ENCODE peak calls at places on chromosomes 6 and 20, in five cellular contexts. V, N, I, S and K are unnamed samples.

GRCh38 chr6:21987501-21987957 is 309.3 kb downstream of the PRL start:
- DNase-seq in V (peak; percentile 29), I (peak; percentile 61), S (peak; percentile 81), N (peak; percentile 78), K (no peak)

GRCh38 chr6:110517601-110518280 is 41.3 kb upstream of the SLC22A16 start:
- DNase-seq in I (no peak), N (no peak), S (no peak), V (no peak), K (no peak)

GRCh38 chr6:15502451-15503345 is 160.1 kb downstream of the DTNBP1 start:
- DNase-seq in I (no peak), N (no peak), S (no peak), V (no peak), K (no peak)

GRCh38 chr20:36305602-36306556 is at the start of gene DLGAP4:
- DNase-seq in V (no peak), I (no peak), S (no peak), N (no peak), K (no peak)

GRCh38 chr6:104639671-104640070 is 220.0 kb downstream of the HACE1 start:
- DNase-seq in N (peak; percentile 30), V (no peak), S (no peak), I (no peak), K (no peak)

GRCh38 chr20:23446505-23446904 is 6.2 kb downstream of the CST11 start:
- DNase-seq in V (no peak), I (no peak), N (no peak), S (no peak), K (no peak)

GRCh38 chr6:55209059-55209458 is 34.7 kb downstream of the HCRTR2 start:
- DNase-seq in V (no peak), S (no peak), I (no peak), N (peak; percentile 5), K (no peak)

GRCh38 chr20:35618372-35619131 is 2.9 kb downstream of the SPAG4 start:
- DNase-seq in N (peak; percentile 42), I (no peak), S (no peak), V (no peak), K (peak; percentile 27)

GRCh38 chr20:62236997-62237771 is 1.1 kb upstream of the OSBPL2 start:
- DNase-seq in V (no peak), S (no peak), N (no peak), I (no peak), K (no peak)

GRCh38 chr6:134240664-134241431 is 77.1 kb downstream of the SGK1 start:
- DNase-seq in S (no peak), N (peak; percentile 75), V (no peak), I (peak; percentile 31), K (peak; percentile 37)

GRCh38 chr20:45826381-45827019 is 612 bp downstream of the TNNC2 start:
- DNase-seq in N (no peak), I (no peak), V (no peak), S (no peak), K (no peak)

GRCh38 chr20:878511-879307 is 37.4 kb downstream of the ANGPT4 start:
- DNase-seq in N (no peak), S (no peak), V (peak; percentile 45), I (no peak), K (no peak)

GRCh38 chr6:163189609-163190008 is 224.9 kb upstream of the QKI start:
- DNase-seq in N (no peak), I (no peak), V (no peak), S (no peak), K (no peak)

GRCh38 chr6:2546941-2547716 is 203.6 kb downstream of the MYLK4 start:
- DNase-seq in N (no peak), I (no peak), S (no peak), V (no peak), K (no peak)

GRCh38 chr6:111173946-111174345 is 86.6 kb downstream of the SLC16A10 start:
- DNase-seq in S (no peak), I (no peak), N (no peak), V (no peak), K (no peak)

GRCh38 chr6:75128881-75129570 is 76.8 kb downstream of the COL12A1 start:
- DNase-seq in V (no peak), S (peak; percentile 67), N (no peak), I (no peak), K (no peak)

GRCh38 chr6:106894978-106895702 is 79.4 kb downstream of the CD24 start:
- DNase-seq in N (peak; percentile 78), V (no peak), S (no peak), I (no peak), K (no peak)

GRCh38 chr20:18722381-18722780 is 91.2 kb upstream of the SCP2D1 start:
- DNase-seq in V (no peak), I (no peak), N (peak; percentile 43), S (no peak), K (no peak)

GRCh38 chr6:55198708-55199107 is 24.4 kb downstream of the HCRTR2 start:
- DNase-seq in V (no peak), S (no peak), I (no peak), N (no peak), K (no peak)

GRCh38 chr20:6765469-6766058 is 1.9 kb upstream of the BMP2 start:
- DNase-seq in S (peak; percentile 27), N (peak; percentile 59), V (no peak), I (no peak), K (no peak)

GRCh38 chr6:83381949-83382348 is 48.9 kb downstream of the ME1 start:
- DNase-seq in V (no peak), N (no peak), I (no peak), S (no peak), K (no peak)

GRCh38 chr20:63058696-63059335 is 52.1 kb upstream of the BHLHE23 start:
- DNase-seq in S (no peak), V (peak; percentile 6), N (no peak), I (no peak), K (no peak)

GRCh38 chr6:52022675-52023074 is 64.7 kb downstream of the PKHD1 start:
- DNase-seq in V (no peak), I (no peak), N (no peak), S (no peak), K (no peak)

GRCh38 chr6:1715336-1715735 is 105.6 kb downstream of the FOXC1 start:
- DNase-seq in N (no peak), I (no peak), V (no peak), S (no peak), K (no peak)

GRCh38 chr20:49979030-49979832 is 3.5 kb upstream of the SNAI1 start:
- DNase-seq in V (no peak), S (no peak), I (no peak), N (no peak), K (peak; percentile 74)

GRCh38 chr6:137975058-137975940 is 108.2 kb downstream of the TNFAIP3 start:
- DNase-seq in I (no peak), S (no peak), V (no peak), N (no peak), K (no peak)

GRCh38 chr20:18524646-18525045 is 16.9 kb downstream of the SEC23B start:
- DNase-seq in S (peak; percentile 57), I (no peak), N (peak; percentile 72), V (no peak), K (no peak)

GRCh38 chr6:97462944-97463343 is 179.9 kb upstream of the MMS22L start:
- DNase-seq in N (no peak), I (no peak), S (no peak), V (no peak), K (no peak)

GRCh38 chr6:99330159-99330558 is 19.3 kb downstream of the FAXC start:
- DNase-seq in I (no peak), N (peak; percentile 63), S (no peak), V (no peak), K (no peak)

GRCh38 chr6:116144590-116144989 is 18.7 kb upstream of the COL10A1 start:
- DNase-seq in S (peak; percentile 37), I (no peak), V (no peak), N (peak; percentile 71), K (no peak)

DNA sequence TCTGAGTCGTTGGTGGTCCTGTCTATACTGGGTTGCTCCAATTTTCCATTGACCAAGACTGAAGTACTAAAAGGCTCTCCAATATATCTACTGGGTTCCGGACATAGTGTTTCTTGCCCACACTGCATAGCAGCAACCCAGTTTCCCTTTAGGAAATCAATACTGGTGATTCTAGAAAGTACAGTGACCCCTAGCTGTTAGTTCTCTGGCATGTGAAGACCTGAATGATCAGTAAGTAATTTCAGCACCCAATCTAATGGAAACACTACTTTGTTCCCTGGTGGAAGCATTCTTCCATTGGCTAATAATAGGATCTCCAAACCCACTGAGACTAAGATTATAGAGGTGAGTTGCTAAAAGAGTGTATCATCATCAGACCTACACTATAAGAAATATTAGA is 40.8 kb upstream of the STMND1 start:
- DNase-seq in I (no peak), V (no peak), N (no peak), S (no peak), K (no peak)
- TF ChIP-seq CTCF in I (no peak), V (no peak), N (no peak), S (no peak), K (no peak)

GRCh38 chr6:152954443-152954842 is 28.4 kb downstream of the FBXO5 start:
- DNase-seq in I (no peak), S (no peak), V (no peak), N (no peak), K (no peak)
- TF ChIP-seq CTCF in I (no peak), S (no peak), V (no peak), N (peak; percentile 27), K (no peak)

GRCh38 chr6:144372116-144372515 is 87.0 kb downstream of the UTRN start:
- DNase-seq in S (no peak), V (no peak), I (no peak), N (no peak), K (no peak)
- TF ChIP-seq CTCF in S (no peak), V (no peak), I (no peak), N (no peak), K (no peak)

GRCh38 chr6:88983532-88983931 is 20.1 kb upstream of the RNGTT start:
- DNase-seq in V (no peak), S (no peak), N (peak; percentile 19), I (no peak), K (no peak)
- TF ChIP-seq CTCF in V (peak; percentile 67), S (peak; percentile 57), N (peak; percentile 78), I (peak; percentile 58), K (no peak)